ENCODE peak calls at places on chromosome 3, in ten cellular contexts. Y is sigmoid colon, A is endothelial cell of umbilical vein, D is breast epithelium, C is GM12878, I is transverse colon, S is GM12891, B is SK-N-MC, W is upper lobe of left lung, T is SK-N-SH. G is an unnamed sample.

GRCh38 chr3:51099794-51100542 is 285.1 kb upstream of the MANF start:
- DNase-seq in Y (no peak), A (peak; percentile 50), D (no peak), C (no peak), I (peak; percentile 50), S (no peak), B (no peak), W (peak; percentile 28), T (peak; percentile 55), G (peak; percentile 72)

GRCh38 chr3:64214002-64214696 is 11.1 kb downstream of the PRICKLE2 start:
- DNase-seq in Y (peak; percentile 90), A (peak; percentile 83), D (peak; percentile 78), C (no peak), I (peak; percentile 40), S (no peak), B (no peak), W (no peak), T (peak; percentile 16), G (peak; percentile 59)

GRCh38 chr3:155984791-155985417 is 114.5 kb downstream of the GMPS start:
- DNase-seq in Y (no peak), A (no peak), D (no peak), C (no peak), I (no peak), S (no peak), B (no peak), W (no peak), T (no peak), G (no peak)

GRCh38 chr3:185630182-185630622 is 44.1 kb downstream of the SENP2 start:
- DNase-seq in Y (no peak), A (peak; percentile 82), D (peak; percentile 27), C (no peak), I (peak; percentile 49), S (no peak), B (no peak), W (peak; percentile 54), T (no peak), G (peak; percentile 34)

GRCh38 chr3:184003187-184003967 is 14.3 kb downstream of the ABCC5 start:
- DNase-seq in Y (no peak), A (peak; percentile 66), D (no peak), C (no peak), I (no peak), S (no peak), B (no peak), W (no peak), T (no peak), G (no peak)

GRCh38 chr3:104549099-104549714 is 817.5 kb upstream of the ALCAM start:
- DNase-seq in Y (no peak), A (no peak), D (no peak), C (no peak), I (no peak), S (no peak), B (no peak), W (no peak), T (no peak), G (no peak)

GRCh38 chr3:23966308-23966707 is 21.2 kb downstream of the NR1D2 start:
- DNase-seq in Y (no peak), A (peak; percentile 70), D (no peak), C (no peak), I (no peak), S (no peak), B (no peak), W (no peak), T (no peak), G (no peak)

GRCh38 chr3:115666081-115666480 is 42.8 kb downstream of the GAP43 start:
- DNase-seq in Y (no peak), A (no peak), D (no peak), C (no peak), I (no peak), S (no peak), B (no peak), W (no peak), T (no peak), G (no peak)

GRCh38 chr3:56753206-56753605 is 48.5 kb downstream of the ARHGEF3 start:
- DNase-seq in Y (no peak), A (no peak), D (no peak), C (peak; percentile 87), I (no peak), S (peak; percentile 29), B (no peak), W (peak; percentile 63), T (no peak), G (no peak)

GRCh38 chr3:78734048-78734637 is 1033.7 kb downstream of the ROBO1 start:
- DNase-seq in Y (no peak), A (no peak), D (no peak), C (no peak), I (no peak), S (no peak), B (no peak), W (no peak), T (no peak), G (no peak)

GRCh38 chr3:152564454-152564853 is 270.5 kb upstream of the P2RY1 start:
- DNase-seq in Y (no peak), A (no peak), D (no peak), C (no peak), I (no peak), S (no peak), B (no peak), W (no peak), T (no peak), G (no peak)

GRCh38 chr3:112017081-112017480 is 17.5 kb upstream of the TMPRSS7 start:
- DNase-seq in Y (no peak), A (no peak), D (no peak), C (no peak), I (no peak), S (no peak), B (no peak), W (no peak), T (no peak), G (no peak)

GRCh38 chr3:187889601-187890404 is 144.5 kb upstream of the BCL6 start:
- DNase-seq in Y (peak; percentile 77), A (no peak), D (no peak), C (no peak), I (no peak), S (no peak), B (no peak), W (peak; percentile 45), T (no peak), G (no peak)
- TF ChIP-seq POLR2AphosphoS5 in Y (no peak), A (no peak), D (peak; percentile 76), C (no peak), I (no peak), S (no peak), B (no peak), W (no peak), T (no peak), G (no peak)

GRCh38 chr3:177484206-177484605 is 286.9 kb upstream of the TBL1XR1 start:
- DNase-seq in Y (no peak), A (no peak), D (no peak), C (no peak), I (no peak), S (no peak), B (no peak), W (no peak), T (no peak), G (no peak)

GRCh38 chr3:177481329-177481728 is 284.0 kb upstream of the TBL1XR1 start:
- DNase-seq in Y (no peak), A (no peak), D (no peak), C (no peak), I (no peak), S (no peak), B (no peak), W (no peak), T (no peak), G (no peak)

GRCh38 chr3:177482048-177482741 is 284.9 kb upstream of the TBL1XR1 start:
- DNase-seq in Y (no peak), A (no peak), D (no peak), C (no peak), I (no peak), S (no peak), B (no peak), W (no peak), T (no peak), G (no peak)

GRCh38 chr3:177484926-177485325 is 287.6 kb upstream of the TBL1XR1 start:
- DNase-seq in Y (no peak), A (no peak), D (no peak), C (no peak), I (no peak), S (no peak), B (no peak), W (no peak), T (no peak), G (no peak)

DNA sequence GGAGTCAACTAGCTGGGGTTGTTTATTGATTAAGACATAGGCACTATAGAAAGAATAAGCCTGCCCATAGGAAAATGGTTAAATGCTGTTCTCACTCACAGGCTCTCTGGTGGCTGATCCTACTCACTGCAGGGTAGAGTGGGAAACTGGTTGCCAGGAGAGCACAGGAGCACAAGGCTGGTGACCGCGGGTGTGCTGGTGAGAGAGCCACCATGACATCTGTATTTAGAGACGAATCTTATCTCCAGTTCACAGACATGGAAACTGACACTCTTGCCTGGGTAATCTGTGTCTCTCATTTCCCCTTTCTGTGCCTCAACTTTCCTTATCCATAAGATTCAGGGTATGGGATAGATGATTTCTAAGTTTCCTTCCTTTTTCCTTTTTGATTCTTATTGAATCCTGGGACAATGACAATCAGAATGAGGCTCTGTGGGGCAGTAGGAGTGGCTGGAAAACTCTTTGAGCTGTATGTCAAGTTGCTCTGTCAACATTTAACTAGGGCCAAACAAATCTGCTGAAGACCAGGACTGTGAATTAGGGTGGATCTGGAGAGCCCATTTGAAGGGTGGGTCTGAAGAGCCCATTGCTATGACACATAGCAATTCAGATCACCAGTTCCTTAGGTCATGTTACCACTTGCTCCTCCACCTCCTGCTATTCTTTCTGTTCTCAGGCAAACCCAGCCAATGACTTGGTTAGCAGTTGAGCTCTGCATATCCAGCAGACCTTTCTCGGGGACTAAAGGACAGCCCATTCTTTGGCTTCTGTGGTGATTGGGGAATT is 286.1 kb upstream of the TBL1XR1 start:
- DNase-seq in Y (no peak), A (no peak), D (no peak), C (no peak), I (peak; percentile 28), S (no peak), B (no peak), W (peak; percentile 30), T (no peak), G (no peak)
- TF ChIP-seq POLR2AphosphoS5 in Y (no peak), A (no peak), D (no peak), C (no peak), I (no peak), S (no peak), B (no peak), W (no peak), T (no peak), G (no peak)

DNA sequence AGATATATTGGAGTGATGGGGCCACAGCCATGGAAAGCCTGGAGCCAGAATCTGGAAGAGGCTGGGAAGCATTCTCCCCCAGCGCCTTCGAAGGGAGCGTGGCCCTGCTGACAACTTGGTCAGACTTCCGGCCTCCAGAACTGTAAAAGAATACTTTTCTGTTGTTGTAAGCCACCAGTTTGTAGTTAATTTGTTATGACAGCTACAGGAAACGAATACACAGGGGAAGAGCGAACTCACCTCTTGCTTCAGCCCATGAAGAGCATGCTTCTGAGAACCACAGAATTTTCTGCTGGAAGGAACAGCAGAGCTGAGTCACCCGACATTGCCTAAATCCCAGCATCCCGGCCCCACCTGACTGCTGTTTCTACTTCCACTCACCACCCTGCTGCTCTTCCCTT is 501.7 kb downstream of the SHQ1 start:
- DNase-seq in Y (peak; percentile 86), A (peak; percentile 21), D (no peak), C (no peak), I (no peak), S (no peak), B (no peak), W (peak; percentile 51), T (no peak), G (no peak)
- TF ChIP-seq POLR2AphosphoS5 in Y (no peak), A (no peak), D (no peak), C (no peak), I (peak; percentile 5), S (no peak), B (no peak), W (peak; percentile 49), T (peak; percentile 41), G (peak; percentile 29)

GRCh38 chr3:65348596-65348995 is 660.8 kb upstream of the ADAMTS9 start:
- DNase-seq in Y (no peak), A (no peak), D (no peak), C (no peak), I (no peak), S (no peak), B (no peak), W (no peak), T (no peak), G (no peak)
- TF ChIP-seq POLR2AphosphoS5 in Y (no peak), A (no peak), D (no peak), C (no peak), I (no peak), S (no peak), B (no peak), W (no peak), T (no peak), G (no peak)